ENCODE peak calls at places on chromosomes 3 and 15, in five cellular contexts. One of them, this sample, is unnamed.

GRCh38 chr3:197750396-197750831 is 731 bp downstream of the FYTTD1 start:
- DNase-seq in H9: peak; percentile 55
- DNase-seq in neuronal stem cell: peak; percentile 43
- DNase-seq in H1: no peak
- DNase-seq in trophoblast cell: peak; percentile 53
- DNase-seq in this sample: peak; percentile 86

GRCh38 chr15:92848852-92849598 is 51.1 kb upstream of the CHD2 start:
- DNase-seq in H9: no peak
- DNase-seq in trophoblast cell: no peak
- DNase-seq in neuronal stem cell: no peak
- DNase-seq in H1: no peak
- DNase-seq in this sample: no peak

GRCh38 chr15:36601497-36601932 is 22.1 kb downstream of the CDIN1 start:
- DNase-seq in H9: no peak
- DNase-seq in H1: no peak
- DNase-seq in trophoblast cell: no peak
- DNase-seq in neuronal stem cell: no peak
- DNase-seq in this sample: no peak

GRCh38 chr3:69368129-69368741 is 17.7 kb downstream of the FRMD4B start:
- DNase-seq in trophoblast cell: peak; percentile 71
- DNase-seq in H9: no peak
- DNase-seq in neuronal stem cell: no peak
- DNase-seq in H1: no peak
- DNase-seq in this sample: no peak

GRCh38 chr3:32239638-32240550 is 1.4 kb downstream of the CMTM8 start:
- DNase-seq in neuronal stem cell: peak; percentile 14
- DNase-seq in H9: peak; percentile 63
- DNase-seq in trophoblast cell: no peak
- DNase-seq in H1: no peak
- DNase-seq in this sample: peak; percentile 83

GRCh38 chr3:12898980-12899755 is 57.8 kb upstream of the RPL32 start:
- DNase-seq in H9: no peak
- DNase-seq in trophoblast cell: no peak
- DNase-seq in H1: no peak
- DNase-seq in neuronal stem cell: no peak
- DNase-seq in this sample: no peak

GRCh38 chr3:190616627-190617026 is 102.7 kb downstream of the IL1RAP start:
- DNase-seq in neuronal stem cell: no peak
- DNase-seq in trophoblast cell: peak; percentile 8
- DNase-seq in H1: no peak
- DNase-seq in H9: no peak
- DNase-seq in this sample: no peak

GRCh38 chr3:112446343-112446742 is 52.9 kb downstream of the BTLA start:
- DNase-seq in H1: no peak
- DNase-seq in neuronal stem cell: peak; percentile 4
- DNase-seq in trophoblast cell: peak; percentile 60
- DNase-seq in H9: no peak
- DNase-seq in this sample: peak; percentile 49

GRCh38 chr3:1026395-1026794 is 66.4 kb upstream of the CNTN6 start:
- DNase-seq in neuronal stem cell: no peak
- DNase-seq in H1: no peak
- DNase-seq in trophoblast cell: no peak
- DNase-seq in H9: no peak
- DNase-seq in this sample: no peak

GRCh38 chr3:156630081-156630772 is 44.2 kb upstream of the TIPARP start:
- DNase-seq in trophoblast cell: no peak
- DNase-seq in neuronal stem cell: peak; percentile 6
- DNase-seq in H9: no peak
- DNase-seq in H1: no peak
- DNase-seq in this sample: peak; percentile 72

GRCh38 chr3:187858086-187858485 is 112.8 kb upstream of the BCL6 start:
- DNase-seq in trophoblast cell: no peak
- DNase-seq in H1: no peak
- DNase-seq in neuronal stem cell: no peak
- DNase-seq in H9: no peak
- DNase-seq in this sample: no peak

DNA sequence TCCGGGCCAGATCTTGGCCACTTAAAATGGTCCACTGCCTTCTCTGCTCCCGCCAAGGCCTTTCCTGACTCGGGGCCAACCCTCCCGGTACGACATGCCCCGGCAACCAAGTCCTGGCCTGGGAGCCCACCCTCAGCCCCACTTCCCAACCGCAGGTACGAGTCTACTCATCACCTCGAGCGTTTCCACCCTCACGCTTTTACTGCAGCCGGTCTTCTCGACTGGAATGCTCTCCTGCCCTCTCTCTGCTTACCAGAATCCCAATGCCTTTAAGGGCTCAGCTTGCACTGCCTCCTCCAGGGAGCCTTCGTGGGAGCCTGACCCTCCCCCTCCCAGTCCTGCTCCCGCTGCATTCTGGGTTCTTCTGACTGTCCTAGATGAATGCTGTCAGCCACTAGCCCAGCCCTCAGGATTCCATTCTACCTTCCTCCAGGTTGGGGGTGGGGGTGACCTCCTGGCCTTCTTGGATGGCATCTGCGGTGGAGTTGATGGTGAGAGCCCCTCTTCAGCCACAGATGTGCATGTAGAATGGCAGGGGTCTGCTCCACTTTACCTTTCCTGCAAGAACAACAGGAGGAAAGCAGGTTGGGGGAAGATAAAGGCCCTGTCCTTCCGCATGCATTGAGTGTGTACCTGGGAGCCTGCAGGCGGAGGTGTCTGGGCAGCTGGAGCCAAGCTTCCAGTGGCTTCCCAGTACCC is 1.1 kb upstream of the CSRNP1 start:
- DNase-seq in H1: peak; percentile 85
- DNase-seq in neuronal stem cell: peak; percentile 39
- DNase-seq in trophoblast cell: peak; percentile 90
- DNase-seq in H9: peak; percentile 94
- DNase-seq in this sample: peak; percentile 99
- H2BK120ac ChIP-seq in H1: peak overlapping the region; percentile 77
- H2BK120ac ChIP-seq in neuronal stem cell: no peak overlapping the region
- H2BK120ac ChIP-seq in trophoblast cell: peak overlapping the region; percentile 94
- H2BK120ac ChIP-seq in H9: no peak overlapping the region
- H2BK120ac ChIP-seq in this sample: peak overlapping the region; percentile 78

DNA sequence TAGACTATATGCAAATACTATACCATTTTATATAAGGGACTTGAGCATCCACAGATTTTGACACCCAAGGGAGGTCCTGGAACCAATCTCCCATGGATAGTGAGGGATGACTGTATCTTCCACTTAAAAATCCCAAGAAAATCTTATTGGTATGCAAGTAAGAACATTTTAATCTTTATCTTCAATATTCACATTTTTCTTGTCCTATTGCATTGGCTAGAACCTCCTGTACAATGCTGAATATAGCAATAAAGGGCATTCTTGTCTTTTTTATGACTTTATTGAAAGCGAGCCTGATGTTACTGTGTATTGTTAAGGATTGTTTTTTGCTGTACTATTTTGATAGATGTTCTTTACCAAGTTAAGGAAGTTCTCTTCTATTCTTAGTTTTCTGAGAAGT is 36.9 kb downstream of the MYLK start:
- DNase-seq in neuronal stem cell: no peak
- DNase-seq in H1: no peak
- DNase-seq in trophoblast cell: no peak
- DNase-seq in H9: no peak
- DNase-seq in this sample: no peak
- H2BK120ac ChIP-seq in neuronal stem cell: no peak overlapping the region
- H2BK120ac ChIP-seq in H1: no peak overlapping the region
- H2BK120ac ChIP-seq in trophoblast cell: no peak overlapping the region
- H2BK120ac ChIP-seq in H9: no peak overlapping the region
- H2BK120ac ChIP-seq in this sample: no peak overlapping the region

GRCh38 chr3:79074558-79074957 is 693.2 kb downstream of the ROBO1 start:
- DNase-seq in neuronal stem cell: no peak
- DNase-seq in trophoblast cell: no peak
- DNase-seq in H1: no peak
- DNase-seq in H9: no peak
- DNase-seq in this sample: no peak
- H2BK120ac ChIP-seq in neuronal stem cell: no peak overlapping the region
- H2BK120ac ChIP-seq in trophoblast cell: no peak overlapping the region
- H2BK120ac ChIP-seq in H1: no peak overlapping the region
- H2BK120ac ChIP-seq in H9: no peak overlapping the region
- H2BK120ac ChIP-seq in this sample: no peak overlapping the region

GRCh38 chr15:99249270-99249817 is at the start of gene TTC23:
- DNase-seq in H9: peak; percentile 37
- DNase-seq in trophoblast cell: peak; percentile 27
- DNase-seq in neuronal stem cell: peak; percentile 33
- DNase-seq in H1: no peak
- DNase-seq in this sample: peak; percentile 92
- H2BK120ac ChIP-seq in H9: no peak within 1 kb of the TSS
- H2BK120ac ChIP-seq in trophoblast cell: no peak within 1 kb of the TSS
- H2BK120ac ChIP-seq in neuronal stem cell: no peak within 1 kb of the TSS
- H2BK120ac ChIP-seq in H1: no peak within 1 kb of the TSS
- H2BK120ac ChIP-seq in this sample: peak within 1 kb of the TSS; percentile 48

GRCh38 chr3:55626284-55626675 is 139.2 kb upstream of the WNT5A start:
- DNase-seq in H9: no peak
- DNase-seq in trophoblast cell: peak; percentile 21
- DNase-seq in H1: no peak
- DNase-seq in neuronal stem cell: no peak
- DNase-seq in this sample: no peak

GRCh38 chr3:55622733-55623132 is 135.6 kb upstream of the WNT5A start:
- DNase-seq in H9: no peak
- DNase-seq in neuronal stem cell: no peak
- DNase-seq in H1: no peak
- DNase-seq in trophoblast cell: no peak
- DNase-seq in this sample: no peak

GRCh38 chr3:55623786-55624185 is 136.7 kb upstream of the WNT5A start:
- DNase-seq in trophoblast cell: no peak
- DNase-seq in H9: no peak
- DNase-seq in H1: no peak
- DNase-seq in neuronal stem cell: no peak
- DNase-seq in this sample: no peak

GRCh38 chr3:55622116-55622515 is 135.0 kb upstream of the WNT5A start:
- DNase-seq in neuronal stem cell: no peak
- DNase-seq in H1: no peak
- DNase-seq in trophoblast cell: no peak
- DNase-seq in H9: no peak
- DNase-seq in this sample: no peak

GRCh38 chr3:55624238-55624637 is 137.1 kb upstream of the WNT5A start:
- DNase-seq in H1: no peak
- DNase-seq in H9: no peak
- DNase-seq in trophoblast cell: peak; percentile 51
- DNase-seq in neuronal stem cell: no peak
- DNase-seq in this sample: no peak
- H2BK120ac ChIP-seq in H1: no peak overlapping the region
- H2BK120ac ChIP-seq in H9: no peak overlapping the region
- H2BK120ac ChIP-seq in trophoblast cell: peak overlapping the region; percentile 16
- H2BK120ac ChIP-seq in neuronal stem cell: no peak overlapping the region
- H2BK120ac ChIP-seq in this sample: no peak overlapping the region

DNA sequence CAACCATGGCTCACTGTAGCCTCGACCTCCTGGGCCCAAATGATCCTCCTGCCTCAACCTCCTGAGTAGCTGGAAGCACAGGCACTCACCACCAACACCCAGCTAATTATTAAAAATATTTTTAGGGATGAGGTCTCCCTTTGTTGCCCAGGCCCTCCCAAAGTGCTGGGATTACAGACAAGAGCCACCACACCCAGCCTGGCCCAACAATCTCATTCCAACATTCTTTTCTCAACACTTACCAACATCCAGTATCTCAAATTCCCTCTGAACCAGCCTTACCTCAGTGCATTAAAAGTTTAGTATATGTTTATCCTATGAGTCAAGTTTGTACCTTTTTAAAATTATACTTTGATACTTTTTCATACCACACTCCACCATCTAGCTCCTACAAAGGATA is 25.0 kb downstream of the ANXA2 start:
- DNase-seq in H9: no peak
- DNase-seq in neuronal stem cell: no peak
- DNase-seq in trophoblast cell: no peak
- DNase-seq in H1: no peak
- DNase-seq in this sample: no peak
- H2BK120ac ChIP-seq in H9: no peak overlapping the region
- H2BK120ac ChIP-seq in neuronal stem cell: no peak overlapping the region
- H2BK120ac ChIP-seq in trophoblast cell: no peak overlapping the region
- H2BK120ac ChIP-seq in H1: no peak overlapping the region
- H2BK120ac ChIP-seq in this sample: no peak overlapping the region

GRCh38 chr3:14323401-14324223 is 78.8 kb upstream of the SLC6A6 start:
- DNase-seq in trophoblast cell: no peak
- DNase-seq in H1: no peak
- DNase-seq in neuronal stem cell: no peak
- DNase-seq in H9: no peak
- DNase-seq in this sample: no peak
- H2BK120ac ChIP-seq in trophoblast cell: peak overlapping the region; percentile 63
- H2BK120ac ChIP-seq in H1: no peak overlapping the region
- H2BK120ac ChIP-seq in neuronal stem cell: peak overlapping the region; percentile 64
- H2BK120ac ChIP-seq in H9: no peak overlapping the region
- H2BK120ac ChIP-seq in this sample: peak overlapping the region; percentile 30

GRCh38 chr3:8840556-8840955 is 71.1 kb upstream of the OXTR start:
- DNase-seq in trophoblast cell: peak; percentile 43
- DNase-seq in H9: no peak
- DNase-seq in neuronal stem cell: no peak
- DNase-seq in H1: no peak
- DNase-seq in this sample: no peak

GRCh38 chr3:8841472-8841871 is 72.1 kb upstream of the OXTR start:
- DNase-seq in H1: no peak
- DNase-seq in trophoblast cell: no peak
- DNase-seq in neuronal stem cell: no peak
- DNase-seq in H9: no peak
- DNase-seq in this sample: no peak

GRCh38 chr3:8843347-8843746 is 73.9 kb upstream of the OXTR start:
- DNase-seq in H9: no peak
- DNase-seq in trophoblast cell: no peak
- DNase-seq in neuronal stem cell: no peak
- DNase-seq in H1: no peak
- DNase-seq in this sample: no peak

GRCh38 chr3:8839607-8840325 is 70.4 kb upstream of the OXTR start:
- DNase-seq in trophoblast cell: no peak
- DNase-seq in neuronal stem cell: no peak
- DNase-seq in H1: no peak
- DNase-seq in H9: no peak
- DNase-seq in this sample: no peak

DNA sequence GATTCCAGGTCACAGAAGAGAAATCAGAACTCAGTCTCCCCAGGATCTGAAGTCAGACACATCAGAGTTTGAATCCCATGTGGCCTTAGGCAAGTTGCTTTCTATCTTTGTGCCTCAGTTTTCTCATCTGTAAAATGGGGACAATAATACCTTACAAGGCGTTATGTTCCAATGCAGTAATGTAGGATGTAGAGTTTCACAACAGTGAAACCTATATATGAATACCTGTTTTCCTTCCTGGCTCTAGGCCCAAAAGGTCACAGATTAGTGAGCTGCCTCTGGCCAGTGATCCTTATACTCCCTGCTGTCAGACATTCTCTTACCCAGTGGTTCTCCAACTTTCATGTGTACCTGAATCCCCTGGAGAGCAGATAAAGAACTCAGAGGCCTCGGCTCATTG is 72.9 kb upstream of the OXTR start:
- DNase-seq in neuronal stem cell: no peak
- DNase-seq in trophoblast cell: no peak
- DNase-seq in H1: no peak
- DNase-seq in H9: no peak
- DNase-seq in this sample: no peak
- H2BK120ac ChIP-seq in neuronal stem cell: no peak overlapping the region
- H2BK120ac ChIP-seq in trophoblast cell: no peak overlapping the region
- H2BK120ac ChIP-seq in H1: no peak overlapping the region
- H2BK120ac ChIP-seq in H9: no peak overlapping the region
- H2BK120ac ChIP-seq in this sample: no peak overlapping the region

This sample was measured in mesendoderm.